ENCODE peak calls at places on chromosomes 5 and 9, in eight cellular contexts. X is GM13977, F is tibial nerve, L is HCT116, U is HepG2, G is endothelial cell, R is keratinocyte, A is upper lobe of left lung. B is an unnamed sample.

GRCh38 chr9:97763884-97764283 is 66.7 kb upstream of the XPA start:
- DNase-seq in F (no peak), A (no peak), G (no peak), R (no peak), U (no peak), L (no peak), X (no peak), B (no peak)

GRCh38 chr9:96686638-96687335 is 31.7 kb upstream of the PRXL2C start:
- DNase-seq in U (no peak), F (peak; percentile 52), G (peak; percentile 80), X (peak; percentile 44), A (peak; percentile 82), L (no peak), R (no peak), B (no peak)

GRCh38 chr5:128237504-128237903 is 153.9 kb downstream of the SLC12A2 start:
- DNase-seq in U (no peak), R (no peak), L (no peak), F (no peak), X (no peak), G (no peak), A (no peak), B (no peak)

GRCh38 chr5:161230222-161230621 is 316.3 kb downstream of the GABRB2 start:
- DNase-seq in L (no peak), U (no peak), R (no peak), G (no peak), A (peak; percentile 69), F (no peak), X (no peak), B (peak; percentile 26)

GRCh38 chr5:150133581-150134197 is 22.0 kb downstream of the PDGFRB start:
- DNase-seq in A (no peak), U (no peak), G (no peak), R (no peak), X (no peak), F (no peak), L (no peak), B (no peak)

GRCh38 chr5:79436224-79436623 is 77.7 kb downstream of the HOMER1 start:
- DNase-seq in U (peak; percentile 84), X (no peak), L (no peak), G (no peak), A (no peak), R (no peak), F (no peak), B (peak; percentile 79)

GRCh38 chr9:127179633-127180401 is 57.4 kb upstream of the ANGPTL2 start:
- DNase-seq in L (no peak), A (no peak), R (no peak), X (no peak), F (no peak), U (no peak), G (no peak), B (no peak)

GRCh38 chr9:95132406-95133350 is 184.8 kb downstream of the FANCC start:
- DNase-seq in U (no peak), X (no peak), R (no peak), F (no peak), A (no peak), G (no peak), L (no peak), B (no peak)

GRCh38 chr9:120869360-120869687 is 7.7 kb downstream of the PHF19 start:
- DNase-seq in L (no peak), R (no peak), G (no peak), U (no peak), X (no peak), F (no peak), A (no peak), B (no peak)

GRCh38 chr9:108397286-108397685 is 458.5 kb downstream of the ACTL7B start:
- DNase-seq in U (no peak), G (no peak), R (no peak), A (no peak), L (no peak), F (no peak), X (no peak), B (no peak)

GRCh38 chr9:89874351-89875321 is 269.8 kb downstream of the GADD45G start:
- DNase-seq in A (peak; percentile 54), U (no peak), L (no peak), F (no peak), X (no peak), G (no peak), R (no peak), B (no peak)

GRCh38 chr5:3032513-3032912 is 281.0 kb upstream of the IRX2 start:
- DNase-seq in G (no peak), L (no peak), F (no peak), X (no peak), A (no peak), U (no peak), R (no peak), B (no peak)

GRCh38 chr5:5006548-5006947 is 133.6 kb upstream of the ADAMTS16 start:
- DNase-seq in F (no peak), X (no peak), A (no peak), G (no peak), L (no peak), U (no peak), R (no peak), B (no peak)

GRCh38 chr5:62206150-62206829 is 99.7 kb upstream of the KIF2A start:
- DNase-seq in U (peak; percentile 18), F (no peak), R (no peak), A (no peak), L (peak; percentile 38), X (no peak), G (peak; percentile 17), B (peak; percentile 8)

GRCh38 chr9:86644315-86645034 is 290.3 kb upstream of the TUT7 start:
- DNase-seq in G (no peak), R (no peak), L (no peak), F (no peak), U (no peak), A (no peak), X (no peak), B (no peak)

GRCh38 chr5:141934099-141934844 is 10.6 kb downstream of the DELE1 start:
- DNase-seq in F (no peak), X (no peak), G (no peak), A (no peak), U (no peak), L (no peak), R (no peak), B (no peak)

GRCh38 chr5:35773936-35774335 is 82.8 kb upstream of the IL7R start:
- DNase-seq in U (no peak), A (no peak), L (no peak), X (no peak), G (no peak), R (no peak), F (no peak), B (peak; percentile 81)

GRCh38 chr5:14871084-14871572 is 450 bp downstream of the ANKH start:
- DNase-seq in R (no peak), F (no peak), A (peak; percentile 29), G (no peak), X (peak; percentile 32), U (no peak), L (no peak), B (peak; percentile 24)

GRCh38 chr9:117412006-117412715 is 2.7 kb downstream of the ASTN2 start:
- DNase-seq in A (no peak), X (peak; percentile 23), L (no peak), R (no peak), G (no peak), U (no peak), F (no peak), B (no peak)

GRCh38 chr5:179274321-179275315 is 70.6 kb downstream of the ADAMTS2 start:
- DNase-seq in G (no peak), L (no peak), X (no peak), R (no peak), U (no peak), F (no peak), A (no peak), B (no peak)
- TF ChIP-seq CTCF in G (peak; percentile 23), L (peak; percentile 39), X (no peak), R (no peak), U (peak; percentile 54), F (no peak), A (no peak), B (no peak)

GRCh38 chr5:134581241-134581981 is 51.2 kb downstream of the SAR1B start:
- DNase-seq in G (no peak), A (peak; percentile 20), L (no peak), U (no peak), X (no peak), R (no peak), F (no peak), B (no peak)
- TF ChIP-seq CTCF in G (no peak), A (no peak), L (no peak), U (no peak), X (no peak), R (no peak), F (no peak), B (no peak)

GRCh38 chr5:121969660-121970295 is 8.0 kb downstream of the SRFBP1 start:
- DNase-seq in A (no peak), R (no peak), F (no peak), G (no peak), U (no peak), X (no peak), L (no peak), B (peak; percentile 55)

GRCh38 chr5:121968910-121969607 is 7.3 kb downstream of the SRFBP1 start:
- DNase-seq in G (no peak), R (peak; percentile 13), U (no peak), F (no peak), L (peak; percentile 61), A (peak; percentile 22), X (no peak), B (peak; percentile 99)

GRCh38 chr5:121963409-121963808 is 1.6 kb downstream of the SRFBP1 start:
- DNase-seq in A (no peak), F (no peak), U (no peak), R (no peak), L (no peak), G (no peak), X (no peak), B (no peak)

GRCh38 chr5:121962943-121963342 is 1.2 kb downstream of the SRFBP1 start:
- DNase-seq in F (no peak), X (no peak), L (no peak), R (no peak), U (no peak), A (no peak), G (no peak), B (no peak)

GRCh38 chr5:121967187-121967586 is 5.4 kb downstream of the SRFBP1 start:
- DNase-seq in F (no peak), U (no peak), X (no peak), G (no peak), L (no peak), A (no peak), R (no peak), B (peak; percentile 46)
- TF ChIP-seq CTCF in F (peak; percentile 21), U (peak; percentile 20), X (no peak), G (no peak), L (peak; percentile 12), A (no peak), R (no peak), B (peak; percentile 50)

GRCh38 chr9:114046876-114047275 is 31.2 kb downstream of the AMBP start:
- DNase-seq in R (no peak), X (no peak), L (no peak), A (no peak), F (no peak), G (no peak), U (no peak), B (no peak)

GRCh38 chr9:114048533-114049452 is 29.3 kb downstream of the AMBP start:
- DNase-seq in G (no peak), L (no peak), X (peak; percentile 6), R (no peak), U (no peak), A (peak; percentile 10), F (no peak), B (no peak)

GRCh38 chr9:114046237-114046755 is 31.8 kb downstream of the AMBP start:
- DNase-seq in X (no peak), L (no peak), G (no peak), U (no peak), A (no peak), R (no peak), F (no peak), B (no peak)

GRCh38 chr9:114049453-114050225 is 28.5 kb downstream of the AMBP start:
- DNase-seq in F (no peak), L (no peak), A (peak; percentile 17), R (no peak), U (no peak), G (no peak), X (no peak), B (no peak)

GRCh38 chr9:114047717-114048116 is 30.4 kb downstream of the AMBP start:
- DNase-seq in F (no peak), L (peak; percentile 16), A (peak; percentile 33), R (no peak), U (peak; percentile 68), X (peak; percentile 18), G (no peak), B (peak; percentile 20)
- TF ChIP-seq CTCF in F (no peak), L (peak; percentile 61), A (no peak), R (peak; percentile 45), U (peak; percentile 85), X (peak; percentile 20), G (peak; percentile 14), B (no peak)